ENCODE peak calls at places on chromosomes 2 and 18, in six cellular contexts. R is tibial nerve, M is AG09309, H is GM12865, J is kidney epithelial cell, Q is heart right ventricle. Y is an unnamed sample.

GRCh38 chr18:37385846-37386435 is 179.7 kb downstream of the CELF4 start:
- DNase-seq in J (no peak), Q (no peak), M (no peak), R (no peak), H (peak; percentile 51), Y (no peak)

GRCh38 chr2:111072220-111072871 is 48.4 kb upstream of the BCL2L11 start:
- DNase-seq in Q (no peak), J (peak; percentile 74), M (peak; percentile 1), H (no peak), R (no peak), Y (no peak)

GRCh38 chr2:181444654-181445053 is 12.5 kb upstream of the ITGA4 start:
- DNase-seq in Q (no peak), R (no peak), M (no peak), H (no peak), J (no peak), Y (no peak)

GRCh38 chr2:234821946-234822470 is 129.8 kb upstream of the SH3BP4 start:
- DNase-seq in Q (no peak), H (no peak), M (no peak), J (no peak), R (no peak), Y (no peak)

GRCh38 chr2:191626497-191627151 is 51.3 kb upstream of the NABP1 start:
- DNase-seq in R (no peak), M (peak; percentile 55), J (no peak), Q (no peak), H (no peak), Y (no peak)

GRCh38 chr18:2988041-2988794 is 24.7 kb downstream of the LPIN2 start:
- DNase-seq in H (no peak), J (no peak), M (peak; percentile 79), R (no peak), Q (no peak), Y (no peak)

GRCh38 chr2:33810046-33810835 is 211.1 kb upstream of the FAM98A start:
- DNase-seq in M (peak; percentile 67), Q (no peak), R (no peak), H (no peak), J (no peak), Y (no peak)

GRCh38 chr18:56678836-56679565 is 27.8 kb downstream of the WDR7 start:
- DNase-seq in J (no peak), Q (no peak), H (no peak), R (no peak), M (no peak), Y (no peak)

GRCh38 chr18:28095041-28095440 is 81.9 kb downstream of the CDH2 start:
- DNase-seq in H (no peak), M (no peak), R (no peak), Q (no peak), J (no peak), Y (no peak)

GRCh38 chr2:176872406-176872805 is 340.2 kb upstream of the HNRNPA3 start:
- DNase-seq in M (no peak), R (no peak), Q (no peak), J (no peak), H (no peak), Y (no peak)

GRCh38 chr18:13973061-13973460 is 57.7 kb upstream of the MC2R start:
- DNase-seq in H (no peak), M (no peak), J (no peak), Q (no peak), R (no peak), Y (no peak)

GRCh38 chr18:69992776-69993175 is 45.1 kb upstream of the CD226 start:
- DNase-seq in H (no peak), J (no peak), R (no peak), Q (no peak), M (no peak), Y (no peak)

GRCh38 chr2:147846382-147847081 is 1.7 kb downstream of the ACVR2A start:
- DNase-seq in J (no peak), Q (no peak), R (no peak), H (no peak), M (no peak), Y (no peak)

GRCh38 chr2:47072018-47072691 is 83.0 kb downstream of the STPG4 start:
- DNase-seq in R (peak; percentile 82), H (no peak), M (peak; percentile 97), Q (peak; percentile 95), J (peak; percentile 70), Y (peak; percentile 87)

GRCh38 chr18:10270160-10270571 is 184.3 kb upstream of the APCDD1 start:
- DNase-seq in M (no peak), R (peak; percentile 31), J (no peak), Q (peak; percentile 63), H (no peak), Y (peak; percentile 37)

GRCh38 chr2:227506456-227506855 is 34.5 kb downstream of the AGFG1 start:
- DNase-seq in R (no peak), M (no peak), Q (no peak), J (no peak), H (no peak), Y (no peak)

GRCh38 chr2:113175736-113176695 is 2.2 kb downstream of the PSD4 start:
- DNase-seq in M (no peak), J (no peak), Q (no peak), R (no peak), H (peak; percentile 56), Y (no peak)

GRCh38 chr2:112137516-112138142 is 556 bp upstream of the FBLN7 start:
- DNase-seq in H (no peak), Q (no peak), R (no peak), J (no peak), M (peak; percentile 24), Y (no peak)

GRCh38 chr2:100741880-100742814 is 77.8 kb upstream of the NPAS2 start:
- DNase-seq in Q (peak; percentile 35), H (no peak), R (no peak), J (peak; percentile 82), M (peak; percentile 98), Y (no peak)

GRCh38 chr2:101474752-101475384 is at the start of gene RFX8:
- DNase-seq in R (no peak), M (peak; percentile 93), J (peak; percentile 18), Q (peak; percentile 9), H (peak; percentile 6), Y (no peak)

GRCh38 chr2:200396726-200397348 is 90.3 kb downstream of the SPATS2L start:
- DNase-seq in M (no peak), J (peak; percentile 69), R (no peak), H (no peak), Q (no peak), Y (no peak)

GRCh38 chr2:229220254-229220653 is 50.8 kb downstream of the PID1 start:
- DNase-seq in R (no peak), J (no peak), H (no peak), M (no peak), Q (no peak), Y (no peak)

GRCh38 chr2:200845669-200846325 is 18.7 kb downstream of the CLK1 start:
- DNase-seq in R (no peak), Q (no peak), H (no peak), M (no peak), J (no peak), Y (no peak)

GRCh38 chr2:214052235-214052634 is 358.6 kb upstream of the VWC2L start:
- DNase-seq in H (no peak), M (no peak), R (no peak), Q (no peak), J (no peak), Y (no peak)

GRCh38 chr2:175175896-175176295 is 5.6 kb downstream of the ATP5MC3 start:
- DNase-seq in J (no peak), R (no peak), Q (no peak), M (no peak), H (no peak), Y (no peak)

GRCh38 chr18:48831113-48831759 is 119.5 kb downstream of the SMAD7 start:
- DNase-seq in H (no peak), J (no peak), R (no peak), Q (no peak), M (no peak), Y (no peak)

DNA sequence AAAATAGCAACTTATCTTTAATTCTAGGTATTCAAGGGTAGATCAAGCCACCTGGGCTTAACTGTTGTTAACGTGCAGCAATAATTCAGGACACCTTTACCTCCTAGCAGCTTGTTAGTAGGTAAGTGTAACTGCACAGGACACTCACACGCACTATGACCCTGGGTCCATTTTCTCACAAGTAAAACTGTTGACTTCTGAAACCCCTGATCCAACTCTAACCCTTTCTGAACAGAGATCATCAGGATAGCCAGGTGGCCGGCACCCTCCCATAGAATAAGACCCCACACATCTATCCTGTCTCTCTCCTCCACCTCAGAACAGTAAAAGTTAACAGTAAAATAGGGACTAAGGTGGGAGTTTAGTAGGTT is 610 bp downstream of the SPC25 start:
- DNase-seq in M (no peak), R (no peak), Q (no peak), H (peak; percentile 25), J (no peak), Y (no peak)
- H3K4me3 ChIP-seq in M (peak overlapping the region; percentile 84), R (peak overlapping the region; percentile 43), Q (peak overlapping the region; percentile 56), H (peak overlapping the region; percentile 88), J (peak overlapping the region; percentile 85), Y (peak overlapping the region; percentile 68)

DNA sequence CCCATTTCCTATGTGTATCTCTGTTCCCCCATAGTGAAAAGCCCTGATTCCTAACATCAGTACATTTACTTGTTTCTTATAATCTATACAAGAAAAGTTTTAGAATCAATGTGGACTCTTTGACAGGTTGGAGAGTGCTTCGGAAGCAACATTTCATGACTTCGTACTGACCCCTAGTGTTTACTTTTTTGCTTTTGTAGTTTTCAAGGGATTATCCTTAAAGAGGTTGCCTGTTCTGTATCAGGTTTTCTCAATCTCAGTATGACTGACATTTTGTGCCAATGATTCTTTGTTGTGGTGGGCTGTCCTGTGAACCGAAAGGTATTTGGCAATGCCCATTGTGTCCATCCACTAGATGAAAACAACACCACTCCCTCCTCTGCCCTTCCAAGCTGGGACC is 43.3 kb upstream of the SERPINB2 start:
- DNase-seq in J (no peak), R (no peak), M (no peak), Q (no peak), H (peak; percentile 52), Y (no peak)
- TF ChIP-seq CTCF in J (peak; percentile 46), R (no peak), M (peak; percentile 56), Q (peak; percentile 20), H (peak; percentile 36), Y (peak; percentile 27)

GRCh38 chr18:52339891-52340371 is at the start of gene DCC:
- DNase-seq in J (no peak), R (no peak), M (no peak), Q (no peak), H (peak; percentile 54), Y (no peak)
- H3K4me3 ChIP-seq in J (peak within 1 kb of the TSS; percentile 18), R (peak within 1 kb of the TSS; percentile 2), M (no peak within 1 kb of the TSS), Q (no peak within 1 kb of the TSS), H (no peak within 1 kb of the TSS), Y (peak within 1 kb of the TSS; percentile 42)

GRCh38 chr2:153291718-153292117 is 186.8 kb downstream of the RPRM start:
- DNase-seq in M (no peak), H (no peak), R (no peak), Q (no peak), J (no peak), Y (no peak)

DNA sequence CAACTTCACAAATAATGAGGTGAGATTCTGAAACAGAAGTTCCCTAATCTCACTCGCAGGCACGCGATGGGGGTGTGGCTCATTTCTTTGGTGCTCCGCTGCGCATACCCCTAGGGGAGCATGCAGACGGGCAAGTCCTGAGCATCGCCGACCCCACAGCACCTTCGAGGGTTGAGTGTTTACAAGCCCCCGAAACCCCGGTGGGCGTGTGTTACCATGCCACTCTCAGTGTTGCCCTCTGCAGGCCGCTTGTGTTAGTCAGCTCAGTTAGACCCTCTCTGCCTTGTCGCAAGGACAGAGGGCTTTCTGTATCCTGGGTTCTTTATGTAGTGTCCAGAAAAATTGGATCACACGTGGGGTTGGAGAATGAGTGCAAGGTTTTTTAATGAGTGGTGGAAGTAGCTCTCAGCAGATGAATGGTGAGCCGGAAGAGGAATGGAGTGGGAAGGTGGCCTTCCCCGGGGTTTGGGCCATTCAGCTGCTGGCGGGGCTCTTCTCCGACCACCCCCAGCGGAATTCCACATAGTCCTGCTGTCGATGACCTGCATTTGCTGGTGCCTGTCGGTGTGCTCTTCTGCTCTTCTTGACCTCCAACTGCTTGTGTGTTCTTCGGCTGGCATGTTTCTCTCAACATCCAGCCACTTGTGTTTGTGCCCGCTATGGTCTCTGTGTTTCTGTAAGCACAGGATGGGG is 191.3 kb downstream of the RPRM start:
- DNase-seq in Q (no peak), R (no peak), M (no peak), J (no peak), H (no peak), Y (no peak)
- TF ChIP-seq CTCF in Q (no peak), R (no peak), M (no peak), J (peak; percentile 68), H (no peak), Y (no peak)

Y was measured in left ventricle myocardium inferior.